ENCODE peak calls at places on chromosomes 4 and X, in four cellular contexts. One of them, this sample, is unnamed.

GRCh38 chr4:11011249-11011648 is 326.7 kb upstream of the CLNK start:
- DNase-seq in GM12865: no peak
- DNase-seq in fibroblast of lung: no peak
- DNase-seq in pancreas: no peak
- DNase-seq in this sample: no peak

GRCh38 chr4:170589597-170590191 is 499.9 kb upstream of the AADAT start:
- DNase-seq in GM12865: peak; percentile 75
- DNase-seq in fibroblast of lung: peak; percentile 14
- DNase-seq in pancreas: no peak
- DNase-seq in this sample: no peak

GRCh38 chr4:151238477-151238876 is 38.5 kb upstream of the PRSS48 start:
- DNase-seq in GM12865: no peak
- DNase-seq in fibroblast of lung: peak; percentile 23
- DNase-seq in pancreas: no peak
- DNase-seq in this sample: no peak

GRCh38 chr4:73718375-73719373 is 21.7 kb upstream of the CXCL8 start:
- DNase-seq in GM12865: peak; percentile 66
- DNase-seq in fibroblast of lung: peak; percentile 77
- DNase-seq in pancreas: no peak
- DNase-seq in this sample: no peak

GRCh38 chr4:112183252-112183651 is 38.0 kb downstream of the FAM241A start:
- DNase-seq in GM12865: peak; percentile 29
- DNase-seq in fibroblast of lung: peak; percentile 67
- DNase-seq in pancreas: no peak
- DNase-seq in this sample: no peak

GRCh38 chr4:62601737-62602136 is 1401.6 kb downstream of the ADGRL3 start:
- DNase-seq in GM12865: no peak
- DNase-seq in fibroblast of lung: no peak
- DNase-seq in pancreas: no peak
- DNase-seq in this sample: no peak

GRCh38 chr4:149914521-149915115 is 99.0 kb upstream of the IQCM start:
- DNase-seq in GM12865: peak; percentile 59
- DNase-seq in fibroblast of lung: peak; percentile 51
- DNase-seq in pancreas: no peak
- DNase-seq in this sample: peak; percentile 28

GRCh38 chr4:118076958-118077766 is 42.9 kb downstream of the NDST3 start:
- DNase-seq in GM12865: peak; percentile 53
- DNase-seq in fibroblast of lung: peak; percentile 0
- DNase-seq in pancreas: no peak
- DNase-seq in this sample: no peak

DNA sequence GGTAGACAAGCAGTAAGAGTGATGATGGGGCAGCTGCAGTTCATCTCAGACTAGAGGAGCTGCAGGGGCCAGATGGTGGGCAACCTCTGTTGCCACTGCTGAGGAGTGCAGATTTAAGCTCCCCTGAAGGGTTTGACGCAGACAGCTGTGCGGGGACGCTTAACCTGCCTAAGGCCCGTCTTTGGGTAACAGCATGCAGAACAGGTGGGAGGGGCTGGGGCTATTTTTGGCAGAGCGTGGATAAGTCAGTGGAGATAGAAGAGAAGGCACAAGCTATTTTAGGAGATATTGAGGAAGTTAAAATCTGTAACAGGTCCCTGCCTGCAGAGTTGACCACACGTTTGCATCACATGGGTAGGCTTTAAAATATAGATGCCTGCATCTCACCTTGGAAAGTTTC is 10.5 kb downstream of the CD99 start:
- DNase-seq in GM12865: no peak
- DNase-seq in fibroblast of lung: no peak
- DNase-seq in pancreas: no peak
- DNase-seq in this sample: no peak
- H3K4me3 ChIP-seq in GM12865: no peak overlapping the region
- H3K4me3 ChIP-seq in fibroblast of lung: no peak overlapping the region
- H3K4me3 ChIP-seq in pancreas: no peak overlapping the region
- H3K4me3 ChIP-seq in this sample: no peak overlapping the region

GRCh38 chrX:107775734-107776511 is at the start of gene TSC22D3:
- DNase-seq in GM12865: peak; percentile 60
- DNase-seq in fibroblast of lung: peak; percentile 54
- DNase-seq in pancreas: peak; percentile 83
- DNase-seq in this sample: peak; percentile 1

GRCh38 chrX:107773206-107773605 is 2.4 kb downstream of the TSC22D3 start:
- DNase-seq in GM12865: no peak
- DNase-seq in fibroblast of lung: no peak
- DNase-seq in pancreas: no peak
- DNase-seq in this sample: no peak

GRCh38 chrX:107773906-107774435 is 1.6 kb downstream of the TSC22D3 start:
- DNase-seq in GM12865: no peak
- DNase-seq in fibroblast of lung: no peak
- DNase-seq in pancreas: no peak
- DNase-seq in this sample: no peak

GRCh38 chrX:107776649-107777535 is 641 bp upstream of the NCBP2L start:
- DNase-seq in GM12865: peak; percentile 84
- DNase-seq in fibroblast of lung: peak; percentile 80
- DNase-seq in pancreas: peak; percentile 70
- DNase-seq in this sample: peak; percentile 58

GRCh38 chrX:107775000-107775733 is 420 bp downstream of the TSC22D3 start:
- DNase-seq in GM12865: no peak
- DNase-seq in fibroblast of lung: no peak
- DNase-seq in pancreas: no peak
- DNase-seq in this sample: no peak
- TF ChIP-seq CTCF in GM12865: no peak
- TF ChIP-seq CTCF in fibroblast of lung: no peak
- TF ChIP-seq CTCF in pancreas: no peak
- TF ChIP-seq CTCF in this sample: no peak

GRCh38 chr4:183099537-183100297 is 660 bp downstream of the WWC2 start:
- DNase-seq in GM12865: no peak
- DNase-seq in fibroblast of lung: no peak
- DNase-seq in pancreas: peak; percentile 65
- DNase-seq in this sample: no peak

GRCh38 chr4:183100298-183100599 is 1.2 kb downstream of the WWC2 start:
- DNase-seq in GM12865: no peak
- DNase-seq in fibroblast of lung: no peak
- DNase-seq in pancreas: no peak
- DNase-seq in this sample: no peak

GRCh38 chr4:183098723-183099536 is at the start of gene WWC2:
- DNase-seq in GM12865: peak; percentile 35
- DNase-seq in fibroblast of lung: peak; percentile 95
- DNase-seq in pancreas: peak; percentile 89
- DNase-seq in this sample: peak; percentile 67

GRCh38 chr4:183101956-183102480 is 3.0 kb downstream of the WWC2 start:
- DNase-seq in GM12865: no peak
- DNase-seq in fibroblast of lung: no peak
- DNase-seq in pancreas: no peak
- DNase-seq in this sample: no peak

DNA sequence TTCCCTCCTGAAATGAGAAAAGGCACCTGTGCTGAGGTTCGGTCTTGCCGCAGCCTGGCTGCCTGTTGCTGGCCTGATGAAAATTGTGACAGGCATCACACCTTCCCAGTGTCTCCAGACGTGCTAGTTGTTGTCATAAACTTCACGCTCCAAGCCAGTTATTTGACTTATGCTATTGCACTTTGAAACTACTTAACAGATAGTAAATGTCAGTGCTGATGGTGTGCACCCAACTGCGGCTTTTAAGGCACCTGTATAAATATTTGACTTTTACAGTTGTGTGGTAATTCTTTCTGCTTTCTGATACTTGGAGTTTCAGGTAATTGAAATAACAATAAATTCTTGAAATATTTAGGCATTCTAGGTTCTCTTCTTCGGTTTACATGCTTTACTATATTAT is 1.8 kb downstream of the WWC2 start:
- DNase-seq in GM12865: no peak
- DNase-seq in fibroblast of lung: no peak
- DNase-seq in pancreas: no peak
- DNase-seq in this sample: no peak
- H3K4me3 ChIP-seq in GM12865: no peak overlapping the region
- H3K4me3 ChIP-seq in fibroblast of lung: peak overlapping the region; percentile 90
- H3K4me3 ChIP-seq in pancreas: peak overlapping the region; percentile 89
- H3K4me3 ChIP-seq in this sample: peak overlapping the region; percentile 65

GRCh38 chr4:13627606-13628301 is at the start of gene BOD1L1:
- DNase-seq in GM12865: peak; percentile 93
- DNase-seq in fibroblast of lung: peak; percentile 91
- DNase-seq in pancreas: peak; percentile 81
- DNase-seq in this sample: peak; percentile 65
- TF ChIP-seq CTCF in GM12865: peak; percentile 44
- TF ChIP-seq CTCF in fibroblast of lung: peak; percentile 36
- TF ChIP-seq CTCF in pancreas: no peak
- TF ChIP-seq CTCF in this sample: peak; percentile 49

GRCh38 chr4:70739496-70740337 is 18.0 kb downstream of the RUFY3 start:
- DNase-seq in GM12865: no peak
- DNase-seq in fibroblast of lung: no peak
- DNase-seq in pancreas: no peak
- DNase-seq in this sample: no peak
- H3K4me3 ChIP-seq in GM12865: no peak overlapping the region
- H3K4me3 ChIP-seq in fibroblast of lung: no peak overlapping the region
- H3K4me3 ChIP-seq in pancreas: no peak overlapping the region
- H3K4me3 ChIP-seq in this sample: no peak overlapping the region

GRCh38 chrX:121256653-121257052 is 209.2 kb downstream of the GLUD2 start:
- DNase-seq in GM12865: no peak
- DNase-seq in fibroblast of lung: peak; percentile 23
- DNase-seq in pancreas: no peak
- DNase-seq in this sample: no peak

GRCh38 chrX:121258545-121258944 is 211.1 kb downstream of the GLUD2 start:
- DNase-seq in GM12865: no peak
- DNase-seq in fibroblast of lung: no peak
- DNase-seq in pancreas: no peak
- DNase-seq in this sample: no peak

GRCh38 chrX:121259170-121259569 is 211.8 kb downstream of the GLUD2 start:
- DNase-seq in GM12865: no peak
- DNase-seq in fibroblast of lung: no peak
- DNase-seq in pancreas: no peak
- DNase-seq in this sample: no peak

GRCh38 chrX:121254336-121254735 is 206.9 kb downstream of the GLUD2 start:
- DNase-seq in GM12865: peak; percentile 2
- DNase-seq in fibroblast of lung: no peak
- DNase-seq in pancreas: no peak
- DNase-seq in this sample: no peak
- TF ChIP-seq CTCF in GM12865: no peak
- TF ChIP-seq CTCF in fibroblast of lung: no peak
- TF ChIP-seq CTCF in pancreas: no peak
- TF ChIP-seq CTCF in this sample: no peak

GRCh38 chr4:54232151-54232688 is 3.1 kb downstream of the PDGFRA start:
- DNase-seq in GM12865: no peak
- DNase-seq in fibroblast of lung: peak; percentile 30
- DNase-seq in pancreas: no peak
- DNase-seq in this sample: no peak
- H3K4me3 ChIP-seq in GM12865: no peak overlapping the region
- H3K4me3 ChIP-seq in fibroblast of lung: peak overlapping the region; percentile 94
- H3K4me3 ChIP-seq in pancreas: peak overlapping the region; percentile 36
- H3K4me3 ChIP-seq in this sample: peak overlapping the region; percentile 81

DNA sequence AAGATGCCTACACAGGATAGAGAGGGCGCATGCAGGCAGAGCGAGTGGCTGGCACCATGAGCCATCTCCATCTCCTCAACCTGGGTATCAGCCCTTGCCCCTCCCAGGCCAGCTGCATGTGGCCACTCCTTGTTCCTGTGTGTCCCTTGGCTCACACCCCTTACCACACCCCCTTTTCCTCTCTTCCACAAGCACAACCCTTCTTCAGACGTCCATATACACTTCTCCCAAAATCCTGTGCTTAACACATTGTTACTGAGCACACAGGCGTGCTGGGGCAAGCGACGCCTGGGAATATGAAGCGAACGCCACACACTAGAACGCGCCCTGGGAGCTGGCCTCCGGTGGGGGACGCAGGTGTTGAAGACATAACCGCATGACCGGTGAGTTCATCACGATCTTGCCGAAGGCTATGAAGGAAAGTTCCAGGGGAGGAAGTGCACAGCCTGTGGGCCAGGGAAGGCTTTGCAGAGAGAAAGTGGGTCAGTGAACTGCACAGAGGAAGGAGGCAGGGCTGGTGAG is 19.1 kb upstream of the KIAA0232 start:
- DNase-seq in GM12865: no peak
- DNase-seq in fibroblast of lung: no peak
- DNase-seq in pancreas: no peak
- DNase-seq in this sample: no peak
- TF ChIP-seq CTCF in GM12865: no peak
- TF ChIP-seq CTCF in fibroblast of lung: no peak
- TF ChIP-seq CTCF in pancreas: no peak
- TF ChIP-seq CTCF in this sample: no peak

This sample was measured in AG09309.